ENCODE peak calls at places on chromosomes 6 and 20, in eight cellular contexts. One of them, this sample, is unnamed.
A peak's percentile ranks its signal among the peaks of the same experiment; 100 is the strongest.

GRCh38 chr6:37965964-37966676 is 146.6 kb downstream of the ZFAND3 start:
- DNase-seq in CD8-positive, alpha-beta memory T cell: no peak
- DNase-seq in small intestine: no peak
- DNase-seq in uterus: no peak
- DNase-seq in IMR-90: peak; percentile 48
- DNase-seq in mesenchymal stem cell: no peak
- DNase-seq in adipocyte: peak; percentile 34
- DNase-seq in breast epithelium: no peak
- DNase-seq in this sample: no peak

GRCh38 chr6:79078057-79078969 is at the start of gene PHIP:
- DNase-seq in adipocyte: peak; percentile 98
- DNase-seq in mesenchymal stem cell: peak; percentile 99
- DNase-seq in uterus: peak; percentile 94
- DNase-seq in CD8-positive, alpha-beta memory T cell: peak; percentile 89
- DNase-seq in breast epithelium: peak; percentile 91
- DNase-seq in small intestine: peak; percentile 94
- DNase-seq in IMR-90: peak; percentile 97
- DNase-seq in this sample: peak; percentile 86

GRCh38 chr20:43942661-43943285 is 28.1 kb downstream of the TOX2 start:
- DNase-seq in uterus: no peak
- DNase-seq in small intestine: no peak
- DNase-seq in adipocyte: peak; percentile 83
- DNase-seq in mesenchymal stem cell: peak; percentile 81
- DNase-seq in CD8-positive, alpha-beta memory T cell: no peak
- DNase-seq in IMR-90: peak; percentile 85
- DNase-seq in breast epithelium: no peak
- DNase-seq in this sample: peak; percentile 64

GRCh38 chr6:106287215-106287614 is 38.3 kb downstream of the ATG5 start:
- DNase-seq in adipocyte: peak; percentile 7
- DNase-seq in IMR-90: no peak
- DNase-seq in small intestine: no peak
- DNase-seq in uterus: no peak
- DNase-seq in breast epithelium: no peak
- DNase-seq in mesenchymal stem cell: peak; percentile 14
- DNase-seq in CD8-positive, alpha-beta memory T cell: no peak
- DNase-seq in this sample: no peak

GRCh38 chr6:50655848-50656453 is 57.4 kb upstream of the TFAP2D start:
- DNase-seq in small intestine: peak; percentile 5
- DNase-seq in IMR-90: peak; percentile 1
- DNase-seq in breast epithelium: no peak
- DNase-seq in uterus: no peak
- DNase-seq in adipocyte: peak; percentile 27
- DNase-seq in CD8-positive, alpha-beta memory T cell: no peak
- DNase-seq in mesenchymal stem cell: no peak
- DNase-seq in this sample: no peak

GRCh38 chr6:93282521-93283031 is 136.8 kb downstream of the EPHA7 start:
- DNase-seq in mesenchymal stem cell: no peak
- DNase-seq in uterus: no peak
- DNase-seq in IMR-90: no peak
- DNase-seq in small intestine: no peak
- DNase-seq in breast epithelium: no peak
- DNase-seq in adipocyte: no peak
- DNase-seq in CD8-positive, alpha-beta memory T cell: no peak
- DNase-seq in this sample: no peak

GRCh38 chr6:112690497-112691202 is 343.5 kb downstream of the RFPL4B start:
- DNase-seq in IMR-90: peak; percentile 64
- DNase-seq in uterus: no peak
- DNase-seq in small intestine: no peak
- DNase-seq in adipocyte: peak; percentile 57
- DNase-seq in mesenchymal stem cell: peak; percentile 79
- DNase-seq in CD8-positive, alpha-beta memory T cell: no peak
- DNase-seq in breast epithelium: no peak
- DNase-seq in this sample: no peak

GRCh38 chr6:108134213-108134973 is 31.4 kb upstream of the NR2E1 start:
- DNase-seq in IMR-90: no peak
- DNase-seq in small intestine: no peak
- DNase-seq in uterus: no peak
- DNase-seq in mesenchymal stem cell: no peak
- DNase-seq in breast epithelium: no peak
- DNase-seq in CD8-positive, alpha-beta memory T cell: no peak
- DNase-seq in adipocyte: no peak
- DNase-seq in this sample: no peak

GRCh38 chr6:69650703-69651102 is 146.1 kb downstream of the LMBRD1 start:
- DNase-seq in adipocyte: no peak
- DNase-seq in breast epithelium: no peak
- DNase-seq in uterus: no peak
- DNase-seq in CD8-positive, alpha-beta memory T cell: no peak
- DNase-seq in mesenchymal stem cell: no peak
- DNase-seq in small intestine: no peak
- DNase-seq in IMR-90: no peak
- DNase-seq in this sample: no peak

GRCh38 chr6:53464483-53464882 is 80.4 kb downstream of the GCLC start:
- DNase-seq in IMR-90: no peak
- DNase-seq in adipocyte: no peak
- DNase-seq in mesenchymal stem cell: no peak
- DNase-seq in CD8-positive, alpha-beta memory T cell: no peak
- DNase-seq in small intestine: no peak
- DNase-seq in breast epithelium: no peak
- DNase-seq in uterus: peak; percentile 64
- DNase-seq in this sample: no peak

GRCh38 chr6:139126255-139126654 is 8.6 kb upstream of the HECA start:
- DNase-seq in mesenchymal stem cell: peak; percentile 94
- DNase-seq in IMR-90: peak; percentile 92
- DNase-seq in adipocyte: peak; percentile 92
- DNase-seq in CD8-positive, alpha-beta memory T cell: no peak
- DNase-seq in breast epithelium: no peak
- DNase-seq in uterus: no peak
- DNase-seq in small intestine: no peak
- DNase-seq in this sample: no peak

GRCh38 chr20:32564921-32565734 is 20.0 kb downstream of the NOL4L start:
- DNase-seq in breast epithelium: no peak
- DNase-seq in CD8-positive, alpha-beta memory T cell: no peak
- DNase-seq in mesenchymal stem cell: peak; percentile 72
- DNase-seq in adipocyte: no peak
- DNase-seq in small intestine: no peak
- DNase-seq in uterus: no peak
- DNase-seq in IMR-90: no peak
- DNase-seq in this sample: no peak

GRCh38 chr6:155530219-155530834 is 74.7 kb upstream of the NOX3 start:
- DNase-seq in CD8-positive, alpha-beta memory T cell: no peak
- DNase-seq in breast epithelium: no peak
- DNase-seq in small intestine: peak; percentile 17
- DNase-seq in uterus: no peak
- DNase-seq in adipocyte: peak; percentile 74
- DNase-seq in IMR-90: peak; percentile 60
- DNase-seq in mesenchymal stem cell: peak; percentile 76
- DNase-seq in this sample: no peak

GRCh38 chr6:44681782-44682181 is 294.3 kb downstream of the CDC5L start:
- DNase-seq in uterus: no peak
- DNase-seq in IMR-90: no peak
- DNase-seq in breast epithelium: no peak
- DNase-seq in mesenchymal stem cell: peak; percentile 83
- DNase-seq in CD8-positive, alpha-beta memory T cell: no peak
- DNase-seq in small intestine: no peak
- DNase-seq in adipocyte: no peak
- DNase-seq in this sample: no peak

GRCh38 chr20:63701329-63702035 is 5.0 kb downstream of the TNFRSF6B start:
- DNase-seq in adipocyte: no peak
- DNase-seq in mesenchymal stem cell: no peak
- DNase-seq in IMR-90: no peak
- DNase-seq in uterus: peak; percentile 16
- DNase-seq in CD8-positive, alpha-beta memory T cell: no peak
- DNase-seq in small intestine: no peak
- DNase-seq in breast epithelium: peak; percentile 40
- DNase-seq in this sample: no peak

GRCh38 chr6:74409447-74409846 is 713.4 kb downstream of the CD109 start:
- DNase-seq in adipocyte: peak; percentile 85
- DNase-seq in mesenchymal stem cell: peak; percentile 79
- DNase-seq in small intestine: peak; percentile 35
- DNase-seq in uterus: no peak
- DNase-seq in IMR-90: peak; percentile 87
- DNase-seq in CD8-positive, alpha-beta memory T cell: no peak
- DNase-seq in breast epithelium: no peak
- DNase-seq in this sample: no peak

GRCh38 chr6:96811670-96812069 is 25.6 kb downstream of the GPR63 start:
- DNase-seq in CD8-positive, alpha-beta memory T cell: no peak
- DNase-seq in small intestine: no peak
- DNase-seq in uterus: no peak
- DNase-seq in mesenchymal stem cell: no peak
- DNase-seq in IMR-90: no peak
- DNase-seq in adipocyte: no peak
- DNase-seq in breast epithelium: no peak
- DNase-seq in this sample: no peak

GRCh38 chr20:35626386-35627001 is 10.9 kb downstream of the SPAG4 start:
- DNase-seq in CD8-positive, alpha-beta memory T cell: no peak
- DNase-seq in mesenchymal stem cell: no peak
- DNase-seq in breast epithelium: no peak
- DNase-seq in adipocyte: no peak
- DNase-seq in IMR-90: no peak
- DNase-seq in uterus: no peak
- DNase-seq in small intestine: no peak
- DNase-seq in this sample: no peak

GRCh38 chr20:18628330-18628941 is 40.6 kb downstream of the DTD1 start:
- DNase-seq in IMR-90: no peak
- DNase-seq in small intestine: peak; percentile 29
- DNase-seq in breast epithelium: peak; percentile 60
- DNase-seq in adipocyte: no peak
- DNase-seq in CD8-positive, alpha-beta memory T cell: no peak
- DNase-seq in mesenchymal stem cell: no peak
- DNase-seq in uterus: no peak
- DNase-seq in this sample: no peak

GRCh38 chr20:39089029-39089428 is 126.9 kb downstream of the DHX35 start:
- DNase-seq in mesenchymal stem cell: no peak
- DNase-seq in uterus: no peak
- DNase-seq in CD8-positive, alpha-beta memory T cell: no peak
- DNase-seq in small intestine: no peak
- DNase-seq in adipocyte: no peak
- DNase-seq in breast epithelium: no peak
- DNase-seq in IMR-90: no peak
- DNase-seq in this sample: no peak

GRCh38 chr20:2874456-2874855 is 1.2 kb downstream of the PTPRA start:
- DNase-seq in adipocyte: peak; percentile 22
- DNase-seq in mesenchymal stem cell: peak; percentile 31
- DNase-seq in breast epithelium: no peak
- DNase-seq in CD8-positive, alpha-beta memory T cell: no peak
- DNase-seq in small intestine: peak; percentile 11
- DNase-seq in uterus: no peak
- DNase-seq in IMR-90: peak; percentile 39
- DNase-seq in this sample: no peak
- H3K4me1 ChIP-seq in adipocyte: peaks cover 51% of the 10 kb centered on the region
- H3K4me1 ChIP-seq in mesenchymal stem cell: peaks cover 31% of the 10 kb centered on the region
- H3K4me1 ChIP-seq in breast epithelium: no peaks in the 10 kb centered on the region
- H3K4me1 ChIP-seq in CD8-positive, alpha-beta memory T cell: peaks cover 39% of the 10 kb centered on the region
- H3K4me1 ChIP-seq in small intestine: no peaks in the 10 kb centered on the region
- H3K4me1 ChIP-seq in uterus: no peaks in the 10 kb centered on the region
- H3K4me1 ChIP-seq in IMR-90: peaks cover 15% of the 10 kb centered on the region
- H3K4me1 ChIP-seq in this sample: peaks cover 37% of the 10 kb centered on the region

DNA sequence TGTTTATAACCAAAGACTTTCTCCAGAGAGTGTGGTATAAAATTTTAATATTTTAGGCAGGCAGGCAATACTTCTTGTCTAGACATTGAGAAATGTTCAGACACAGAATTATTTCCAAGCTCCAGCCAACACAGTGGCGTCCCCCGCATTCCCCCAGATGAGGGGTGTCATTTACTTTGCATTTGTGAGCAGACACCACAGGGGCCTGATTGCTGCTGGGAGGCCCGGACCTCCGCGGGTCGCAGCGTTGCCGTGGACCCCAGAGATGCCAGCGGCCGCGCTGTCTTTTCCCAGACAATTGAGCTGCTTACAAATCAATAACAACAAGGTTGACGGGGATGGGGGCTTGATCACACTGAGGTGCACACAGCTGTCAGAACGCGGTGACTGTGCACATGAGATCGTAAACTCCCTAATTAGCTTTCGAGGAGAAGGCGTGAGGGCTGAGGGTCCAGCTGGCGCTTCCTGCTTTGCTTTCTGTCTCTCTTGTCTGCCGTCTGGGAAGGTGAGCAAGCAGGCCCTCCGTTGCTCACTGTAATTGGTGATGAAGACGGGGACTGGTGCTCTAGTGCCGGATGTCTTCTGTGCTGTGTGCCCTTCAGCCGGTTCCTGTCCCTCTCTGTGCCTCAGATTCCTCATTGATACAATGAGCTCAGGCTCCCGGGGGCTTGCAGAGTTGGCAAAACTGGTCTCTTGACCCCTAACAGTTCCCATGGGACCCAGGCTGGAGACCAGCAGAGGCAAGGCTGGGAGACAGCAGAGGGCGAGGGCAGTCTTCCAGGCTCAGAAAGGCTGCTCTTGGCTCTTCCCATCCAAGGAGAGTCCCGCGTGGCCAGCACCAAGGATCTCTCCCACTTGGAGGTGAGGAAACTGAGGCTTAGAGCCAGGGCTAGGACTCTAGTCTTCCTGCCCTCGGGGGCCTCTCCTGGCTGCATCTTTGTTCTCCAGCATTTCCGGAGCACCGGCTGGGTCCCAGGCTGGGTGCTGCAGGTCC is 125.9 kb upstream of the PMEPA1 start:
- DNase-seq in IMR-90: no peak
- DNase-seq in uterus: no peak
- DNase-seq in mesenchymal stem cell: no peak
- DNase-seq in CD8-positive, alpha-beta memory T cell: no peak
- DNase-seq in breast epithelium: no peak
- DNase-seq in small intestine: no peak
- DNase-seq in adipocyte: no peak
- DNase-seq in this sample: no peak
- H3K4me1 ChIP-seq in IMR-90: no peaks in the 10 kb centered on the region
- H3K4me1 ChIP-seq in uterus: no peaks in the 10 kb centered on the region
- H3K4me1 ChIP-seq in mesenchymal stem cell: peaks cover 1% of the 10 kb centered on the region
- H3K4me1 ChIP-seq in CD8-positive, alpha-beta memory T cell: no peaks in the 10 kb centered on the region
- H3K4me1 ChIP-seq in breast epithelium: no peaks in the 10 kb centered on the region
- H3K4me1 ChIP-seq in small intestine: no peaks in the 10 kb centered on the region
- H3K4me1 ChIP-seq in adipocyte: no peaks in the 10 kb centered on the region
- H3K4me1 ChIP-seq in this sample: no peaks in the 10 kb centered on the region

DNA sequence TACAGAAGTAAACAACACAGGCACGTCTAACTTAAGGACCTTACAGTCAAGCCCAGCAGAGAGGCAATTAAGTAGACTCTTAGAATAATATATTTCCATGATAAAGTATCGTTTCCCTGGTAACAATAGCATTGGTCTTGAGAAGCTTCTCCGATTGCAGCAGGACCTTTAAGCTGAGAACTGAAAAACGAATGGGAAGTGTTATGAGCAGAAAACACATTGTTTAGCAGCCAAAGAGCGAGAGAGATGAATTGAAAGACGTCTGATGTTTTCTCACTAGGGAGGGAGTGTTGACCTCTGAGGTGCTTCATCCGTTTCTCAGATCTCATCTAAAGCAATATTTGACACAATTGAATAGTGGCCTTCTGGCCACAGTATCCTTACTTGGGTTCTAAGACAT is 855 bp downstream of the BYSL start:
- DNase-seq in small intestine: no peak
- DNase-seq in uterus: no peak
- DNase-seq in breast epithelium: no peak
- DNase-seq in mesenchymal stem cell: peak; percentile 39
- DNase-seq in adipocyte: peak; percentile 38
- DNase-seq in IMR-90: no peak
- DNase-seq in CD8-positive, alpha-beta memory T cell: no peak
- DNase-seq in this sample: no peak
- H3K4me1 ChIP-seq in small intestine: peaks cover 3% of the 10 kb centered on the region
- H3K4me1 ChIP-seq in uterus: peaks cover 2% of the 10 kb centered on the region
- H3K4me1 ChIP-seq in breast epithelium: peaks cover 6% of the 10 kb centered on the region
- H3K4me1 ChIP-seq in mesenchymal stem cell: peaks cover 6% of the 10 kb centered on the region
- H3K4me1 ChIP-seq in adipocyte: peaks cover 43% of the 10 kb centered on the region
- H3K4me1 ChIP-seq in IMR-90: peaks cover 11% of the 10 kb centered on the region
- H3K4me1 ChIP-seq in CD8-positive, alpha-beta memory T cell: peaks cover 38% of the 10 kb centered on the region
- H3K4me1 ChIP-seq in this sample: peaks cover 32% of the 10 kb centered on the region

GRCh38 chr6:6657085-6657819 is 68.7 kb downstream of the LY86 start:
- DNase-seq in CD8-positive, alpha-beta memory T cell: no peak
- DNase-seq in mesenchymal stem cell: no peak
- DNase-seq in adipocyte: no peak
- DNase-seq in small intestine: peak; percentile 37
- DNase-seq in IMR-90: no peak
- DNase-seq in breast epithelium: no peak
- DNase-seq in uterus: no peak
- DNase-seq in this sample: no peak
- H3K4me1 ChIP-seq in CD8-positive, alpha-beta memory T cell: peaks cover 64% of the 10 kb centered on the region
- H3K4me1 ChIP-seq in mesenchymal stem cell: no peaks in the 10 kb centered on the region
- H3K4me1 ChIP-seq in adipocyte: peaks cover 25% of the 10 kb centered on the region
- H3K4me1 ChIP-seq in small intestine: no peaks in the 10 kb centered on the region
- H3K4me1 ChIP-seq in IMR-90: no peaks in the 10 kb centered on the region
- H3K4me1 ChIP-seq in breast epithelium: no peaks in the 10 kb centered on the region
- H3K4me1 ChIP-seq in uterus: no peaks in the 10 kb centered on the region
- H3K4me1 ChIP-seq in this sample: peaks cover 71% of the 10 kb centered on the region